ENCODE peak calls at places on chromosomes 12 and 14, in four cellular contexts. One of them, this sample, is unnamed.

GRCh38 chr14:65495196-65495595 is 82.7 kb downstream of the FUT8 start:
- DNase-seq in Karpas-422: no peak
- DNase-seq in stimulated activated CD8-positive, alpha-beta memory T cell treated with anti-CD3 and anti-CD28 coated beads, Interleukin-4, amount 100 ng/mL, for 48 hours: no peak
- DNase-seq in NCI-H1436: no peak
- DNase-seq in this sample: no peak

GRCh38 chr14:104895786-104896642 is 28.7 kb upstream of the PLD4 start:
- DNase-seq in stimulated activated CD8-positive, alpha-beta memory T cell treated with anti-CD3 and anti-CD28 coated beads, Interleukin-4, amount 100 ng/mL, for 48 hours: no peak
- DNase-seq in NCI-H1436: peak; percentile 55
- DNase-seq in Karpas-422: peak; percentile 81
- DNase-seq in this sample: peak; percentile 54

GRCh38 chr12:50024804-50025186 is 499 bp downstream of the RACGAP1 start:
- DNase-seq in NCI-H1436: no peak
- DNase-seq in Karpas-422: peak; percentile 59
- DNase-seq in stimulated activated CD8-positive, alpha-beta memory T cell treated with anti-CD3 and anti-CD28 coated beads, Interleukin-4, amount 100 ng/mL, for 48 hours: no peak
- DNase-seq in this sample: no peak

GRCh38 chr12:112190626-112191025 is 65.3 kb downstream of the TRAFD1 start:
- DNase-seq in NCI-H1436: peak; percentile 45
- DNase-seq in stimulated activated CD8-positive, alpha-beta memory T cell treated with anti-CD3 and anti-CD28 coated beads, Interleukin-4, amount 100 ng/mL, for 48 hours: no peak
- DNase-seq in Karpas-422: no peak
- DNase-seq in this sample: no peak

GRCh38 chr14:73203527-73203926 is 33.8 kb upstream of the PAPLN start:
- DNase-seq in NCI-H1436: no peak
- DNase-seq in stimulated activated CD8-positive, alpha-beta memory T cell treated with anti-CD3 and anti-CD28 coated beads, Interleukin-4, amount 100 ng/mL, for 48 hours: no peak
- DNase-seq in Karpas-422: no peak
- DNase-seq in this sample: no peak

GRCh38 chr12:62647586-62647985 is 181.0 kb downstream of the MON2 start:
- DNase-seq in stimulated activated CD8-positive, alpha-beta memory T cell treated with anti-CD3 and anti-CD28 coated beads, Interleukin-4, amount 100 ng/mL, for 48 hours: no peak
- DNase-seq in Karpas-422: no peak
- DNase-seq in NCI-H1436: no peak
- DNase-seq in this sample: no peak

GRCh38 chr14:69658664-69659261 is 47.4 kb downstream of the SUSD6 start:
- DNase-seq in stimulated activated CD8-positive, alpha-beta memory T cell treated with anti-CD3 and anti-CD28 coated beads, Interleukin-4, amount 100 ng/mL, for 48 hours: peak; percentile 56
- DNase-seq in NCI-H1436: no peak
- DNase-seq in Karpas-422: no peak
- DNase-seq in this sample: peak; percentile 79

GRCh38 chr14:90599748-90600507 is 203.1 kb downstream of the CALM1 start:
- DNase-seq in NCI-H1436: no peak
- DNase-seq in Karpas-422: no peak
- DNase-seq in stimulated activated CD8-positive, alpha-beta memory T cell treated with anti-CD3 and anti-CD28 coated beads, Interleukin-4, amount 100 ng/mL, for 48 hours: no peak
- DNase-seq in this sample: no peak